ENCODE peak calls at places on chromosomes 3 and 15, in eight cellular contexts. D is lower lobe of right lung; P is activated CD8-positive, alpha-beta memory T cell treated with anti-CD3 and anti-CD28 coated beads, Interleukin-2, amount 50 U/mL, for 48 hours; Z is activated T-cell treated with anti-CD3 and anti-CD28 coated beads for 1 hour; J is fibroblast of pulmonary artery; G is breast epithelium; M is astrocyte of the spinal cord; C is stimulated activated CD8-positive, alpha-beta memory T cell treated with anti-CD3 and anti-CD28 coated beads, Interleukin-7, amount 100 ng/mL, for 24 hours. Y is an unnamed sample.

GRCh38 chr15:36911322-36911944 is 188.9 kb downstream of the MEIS2 start:
- DNase-seq in G (no peak), P (no peak), C (no peak), J (peak), Z (no peak), D (no peak), M (peak), Y (no peak)

GRCh38 chr3:108818404-108818803 is 4.2 kb upstream of the TRAT1 start:
- DNase-seq in J (peak), D (no peak), C (no peak), P (no peak), Z (peak), M (no peak), G (no peak), Y (no peak)

GRCh38 chr3:133540896-133541674 is 32.4 kb upstream of the CDV3 start:
- DNase-seq in J (peak), P (no peak), C (no peak), G (no peak), D (no peak), Z (no peak), M (peak), Y (no peak)

GRCh38 chr15:66802087-66803001 is 100.3 kb downstream of the SMAD6 start:
- DNase-seq in G (no peak), D (no peak), Z (no peak), P (peak), C (no peak), M (peak), J (peak), Y (no peak)

GRCh38 chr3:87298111-87298718 is 21.8 kb upstream of the POU1F1 start:
- DNase-seq in P (no peak), J (peak), D (no peak), C (no peak), G (no peak), M (peak), Z (no peak), Y (no peak)

GRCh38 chr3:29156071-29156715 is 124.7 kb upstream of the RBMS3 start:
- DNase-seq in C (no peak), J (peak), D (no peak), Z (no peak), P (no peak), G (no peak), M (peak), Y (no peak)

GRCh38 chr15:88623061-88623460 is 1.9 kb downstream of the AEN start:
- DNase-seq in D (no peak), C (no peak), M (peak), J (peak), G (no peak), P (no peak), Z (no peak), Y (no peak)

GRCh38 chr3:161989012-161989411 is 492.4 kb downstream of the OTOL1 start:
- DNase-seq in D (no peak), C (no peak), J (no peak), Z (no peak), P (no peak), M (no peak), G (no peak), Y (no peak)

GRCh38 chr15:69978603-69979002 is 119.1 kb downstream of the TLE3 start:
- DNase-seq in M (no peak), P (no peak), D (no peak), C (no peak), G (no peak), J (no peak), Z (no peak), Y (no peak)

GRCh38 chr3:43071313-43071893 is 34.5 kb downstream of the POMGNT2 start:
- DNase-seq in C (no peak), G (no peak), J (no peak), Z (no peak), D (no peak), M (no peak), P (no peak), Y (no peak)

GRCh38 chr15:65416845-65417416 is 5.8 kb downstream of the IGDCC4 start:
- DNase-seq in G (no peak), M (peak), C (no peak), J (no peak), P (no peak), D (no peak), Z (no peak), Y (no peak)

GRCh38 chr3:109687626-109688025 is 350.3 kb upstream of the DPPA4 start:
- DNase-seq in P (no peak), Z (no peak), D (no peak), M (peak), J (no peak), C (no peak), G (no peak), Y (no peak)

GRCh38 chr3:4491873-4492239 is 1.3 kb upstream of the ITPR1 start:
- DNase-seq in M (no peak), C (no peak), D (no peak), P (no peak), J (no peak), Z (no peak), G (no peak), Y (no peak)

GRCh38 chr15:33068007-33068441 is 126.5 kb downstream of the FMN1 start:
- DNase-seq in G (peak), J (no peak), D (peak), C (no peak), P (no peak), M (peak), Z (no peak), Y (no peak)